ENCODE peak calls at places on chromosomes 4 and X, in five cellular contexts. K is tibial artery; L is psoas muscle; T is adipocyte; Q is CD8-positive, alpha-beta memory T cell. G is an unnamed sample. For H3K4me1, the result is how much of the 10 kb centered on the place peaks cover.

GRCh38 chrX:40273356-40274050 is 175.7 kb upstream of the BCOR start:
- DNase-seq in Q (no peak), K (peak), T (no peak), L (peak), G (no peak)

GRCh38 chrX:122087353-122087752 is 1039.9 kb downstream of the GLUD2 start:
- DNase-seq in K (no peak), L (no peak), Q (no peak), T (peak), G (no peak)

GRCh38 chr4:16005671-16006070 is 42.7 kb upstream of the FGFBP2 start:
- DNase-seq in Q (no peak), T (no peak), L (no peak), K (no peak), G (no peak)

GRCh38 chr4:80393970-80394250 is 58.4 kb downstream of the CFAP299 start:
- DNase-seq in L (no peak), Q (no peak), T (no peak), K (no peak), G (no peak)

GRCh38 chr4:125826801-125827200 is 512.0 kb downstream of the FAT4 start:
- DNase-seq in Q (no peak), K (no peak), T (peak), L (no peak), G (no peak)

GRCh38 chr4:138815811-138816210 is 199.8 kb upstream of the NOCT start:
- DNase-seq in L (no peak), T (no peak), Q (no peak), K (no peak), G (no peak)

GRCh38 chrX:39764441-39764914 is 333.3 kb downstream of the BCOR start:
- DNase-seq in Q (no peak), T (no peak), L (no peak), K (no peak), G (no peak)

GRCh38 chrX:28273751-28274150 is 292.5 kb upstream of the DCAF8L1 start:
- DNase-seq in K (no peak), L (no peak), T (no peak), Q (no peak), G (no peak)

GRCh38 chr4:72997409-72997808 is 72.1 kb downstream of the COX18 start:
- DNase-seq in K (no peak), L (no peak), T (no peak), Q (no peak), G (no peak)

GRCh38 chr4:110049951-110050925 is 137.6 kb downstream of the EGF start:
- DNase-seq in T (peak), L (no peak), Q (peak), K (peak), G (peak)

GRCh38 chr4:37733230-37733904 is 47.2 kb upstream of the RELL1 start:
- DNase-seq in K (no peak), Q (no peak), L (no peak), T (no peak), G (no peak)

GRCh38 chr4:793941-794621 is 31.8 kb downstream of the CPLX1 start:
- DNase-seq in Q (peak), K (no peak), L (no peak), T (no peak), G (no peak)

GRCh38 chr4:147815741-147816140 is 83.9 kb downstream of the ARHGAP10 start:
- DNase-seq in L (no peak), K (no peak), Q (no peak), T (no peak), G (no peak)

GRCh38 chr4:159358226-159358625 is 255.3 kb downstream of the RAPGEF2 start:
- DNase-seq in L (no peak), T (peak), K (no peak), Q (no peak), G (no peak)

GRCh38 chrX:42673411-42673810 is 104.6 kb downstream of the PPP1R2C start:
- DNase-seq in K (no peak), Q (no peak), L (no peak), T (peak), G (no peak)

GRCh38 chr4:48439988-48440387 is 43.2 kb upstream of the SLC10A4 start:
- DNase-seq in Q (no peak), L (no peak), T (no peak), K (no peak), G (no peak)

GRCh38 chr4:54813674-54814073 is 155.9 kb downstream of the KIT start:
- DNase-seq in T (no peak), K (no peak), Q (no peak), L (no peak), G (no peak)

GRCh38 chr4:149768477-149768876 is 47.2 kb downstream of the IQCM start:
- DNase-seq in Q (no peak), L (no peak), T (no peak), K (no peak), G (no peak)

GRCh38 chr4:13384055-13384454 is 100.1 kb downstream of the RAB28 start:
- DNase-seq in T (no peak), Q (no peak), L (no peak), K (no peak), G (no peak)

GRCh38 chr4:180923476-180923875 is 1319.7 kb upstream of the TENM3 start:
- DNase-seq in Q (no peak), T (peak), K (no peak), L (no peak), G (no peak)

GRCh38 chr4:24816797-24817196 is 21.4 kb downstream of the SOD3 start:
- DNase-seq in L (no peak), T (no peak), Q (no peak), K (no peak), G (no peak)

GRCh38 chrX:129791336-129791735 is 11.6 kb downstream of the SASH3 start:
- DNase-seq in T (no peak), L (no peak), Q (no peak), K (no peak), G (no peak)

GRCh38 chrX:66632473-66632872 is 6.4 kb downstream of the EDA2R start:
- DNase-seq in L (no peak), T (peak), Q (no peak), K (no peak), G (no peak)

GRCh38 chr4:123616970-123617392 is 220.4 kb downstream of the SPRY1 start:
- DNase-seq in Q (peak), T (no peak), L (peak), K (peak), G (peak)

GRCh38 chr4:105192910-105193309 is 46.2 kb downstream of the TET2 start:
- DNase-seq in Q (no peak), L (no peak), T (no peak), K (no peak), G (no peak)

GRCh38 chr4:48748949-48749596 is 31.0 kb downstream of the FRYL start:
- DNase-seq in T (no peak), Q (no peak), K (no peak), L (no peak), G (no peak)

GRCh38 chr4:82661601-82662000 is 99.8 kb upstream of the TMEM150C start:
- DNase-seq in L (no peak), Q (no peak), K (no peak), T (no peak), G (no peak)

GRCh38 chr4:142356118-142356759 is 489.9 kb downstream of the INPP4B start:
- DNase-seq in Q (no peak), L (no peak), K (no peak), T (no peak), G (no peak)

GRCh38 chr4:47462799-47463234 is 685 bp downstream of the COMMD8 start:
- DNase-seq in L (no peak), T (peak), Q (no peak), K (no peak), G (no peak)

GRCh38 chr4:136742330-136742729 is 790.0 kb downstream of the PCDH18 start:
- DNase-seq in Q (no peak), L (no peak), K (no peak), T (peak), G (no peak)

GRCh38 chr4:151434183-151434860 is 25.3 kb downstream of the FHIP1A start:
- DNase-seq in Q (no peak), L (no peak), T (peak), K (no peak), G (no peak)

GRCh38 chr4:103008875-103009729 is 10.4 kb downstream of the SLC9B1 start:
- DNase-seq in T (peak), L (no peak), K (no peak), Q (no peak), G (no peak)

GRCh38 chrX:119687661-119688413 is 5.1 kb downstream of the SEPTIN6 start:
- DNase-seq in L (no peak), T (no peak), Q (peak), K (no peak), G (no peak)

GRCh38 chrX:119686087-119686639 is 6.8 kb downstream of the SEPTIN6 start:
- DNase-seq in Q (peak), T (peak), K (no peak), L (peak), G (no peak)

GRCh38 chrX:119685225-119686066 is 7.5 kb downstream of the SEPTIN6 start:
- DNase-seq in T (peak), K (peak), Q (peak), L (no peak), G (no peak)

GRCh38 chrX:119682019-119682989 is 10.7 kb downstream of the SEPTIN6 start:
- DNase-seq in Q (peak), T (no peak), K (no peak), L (no peak), G (peak)

GRCh38 chrX:119684916-119685224 is 8.1 kb downstream of the SEPTIN6 start:
- DNase-seq in K (no peak), T (peak), Q (no peak), L (no peak), G (no peak)
- H3K4me1 ChIP-seq in K (under half), T (under half), Q (half or more), L (under half), G (half or more)

GRCh38 chr4:168600796-168601583 is 104.1 kb downstream of the PALLD start:
- DNase-seq in L (no peak), Q (no peak), T (no peak), K (no peak), G (no peak)

GRCh38 chr4:168601899-168602298 is 105.0 kb downstream of the PALLD start:
- DNase-seq in L (no peak), K (no peak), Q (no peak), T (no peak), G (no peak)

GRCh38 chr4:168607215-168607614 is 110.4 kb downstream of the PALLD start:
- DNase-seq in L (no peak), Q (no peak), T (no peak), K (no peak), G (no peak)

GRCh38 chr4:168605411-168605810 is 108.6 kb downstream of the PALLD start:
- DNase-seq in T (peak), K (no peak), L (peak), Q (no peak), G (no peak)

GRCh38 chr4:168604496-168605373 is 107.9 kb downstream of the PALLD start:
- DNase-seq in Q (no peak), T (peak), L (no peak), K (no peak), G (no peak)
- H3K4me1 ChIP-seq in Q (under half), T (under half), L (under half), K (under half), G (under half)

GRCh38 chrX:44903842-44904530 is 31.0 kb downstream of the KDM6A start:
- DNase-seq in K (no peak), L (no peak), Q (no peak), T (no peak), G (no peak)

GRCh38 chrX:44906041-44906440 is 33.1 kb downstream of the KDM6A start:
- DNase-seq in K (no peak), T (no peak), Q (no peak), L (no peak), G (no peak)

GRCh38 chrX:44906542-44906941 is 33.6 kb downstream of the KDM6A start:
- DNase-seq in T (no peak), K (no peak), L (no peak), Q (no peak), G (no peak)

GRCh38 chrX:44903107-44903506 is 30.1 kb downstream of the KDM6A start:
- DNase-seq in K (no peak), L (no peak), Q (no peak), T (no peak), G (no peak)

GRCh38 chrX:44904542-44905115 is 31.6 kb downstream of the KDM6A start:
- DNase-seq in Q (no peak), T (peak), L (no peak), K (no peak), G (no peak)
- H3K4me1 ChIP-seq in Q (under half), T (under half), L (half or more), K (under half), G (under half)

GRCh38 chr4:89300490-89300889 is 7.1 kb downstream of the GPRIN3 start:
- DNase-seq in K (no peak), L (no peak), T (no peak), Q (no peak), G (no peak)
- H3K4me1 ChIP-seq in K (under half), L (under half), T (under half), Q (half or more), G (half or more)

DNA sequence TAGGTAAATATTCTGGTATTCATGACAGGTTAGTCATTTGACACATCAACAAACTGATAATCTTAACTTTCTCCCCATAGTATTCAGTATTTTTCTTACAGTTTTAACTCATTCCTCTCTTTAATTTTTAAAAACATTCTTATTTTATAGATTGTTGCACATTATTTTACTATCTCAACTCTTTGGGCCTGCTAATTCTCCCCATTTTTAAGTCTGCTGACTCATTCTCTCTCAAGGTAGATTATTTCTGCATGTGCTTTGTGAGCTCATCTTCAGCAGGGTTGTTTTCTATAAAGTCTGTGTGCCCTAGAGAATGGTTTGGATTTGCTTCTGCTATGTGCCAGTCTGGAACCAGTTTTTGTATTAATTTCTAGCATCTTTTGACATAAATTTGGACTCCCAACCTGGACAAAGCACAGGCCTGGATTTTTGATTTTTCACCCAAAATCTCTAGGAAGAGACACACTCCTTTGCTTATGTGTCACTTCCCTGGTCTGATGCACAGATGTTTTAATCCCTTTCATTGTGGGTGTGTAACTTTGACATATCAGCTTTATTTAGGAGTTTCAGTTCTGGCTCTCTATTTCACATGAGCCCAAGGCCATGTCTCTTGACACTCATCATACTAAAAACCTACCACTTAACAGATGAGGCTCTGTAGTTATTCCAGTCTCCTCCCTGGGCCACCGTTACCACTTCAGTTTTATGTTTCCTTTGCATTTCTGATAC is 194.3 kb upstream of the PGRMC2 start:
- DNase-seq in K (no peak), T (no peak), Q (no peak), L (no peak), G (no peak)
- H3K4me1 ChIP-seq in K (under half), T (under half), Q (under half), L (under half), G (under half)